ENCODE peak calls at places on chromosomes 7 and 10, in ten cellular contexts. D is effector memory CD4-positive, alpha-beta T cell; R is psoas muscle; A is colonic mucosa; B is GM23248; N is PC-3; Q is NT2/D1; I is neural progenitor cell; K is Panc1; J is heart right ventricle. U is an unnamed sample. For H3K36me3, the result is how much of the 10 kb centered on the place peaks cover.

GRCh38 chr7:132255898-132256297 is 320.4 kb downstream of the PLXNA4 start:
- DNase-seq in D (no peak), R (no peak), A (no peak), B (no peak), N (no peak), Q (no peak), I (no peak), K (no peak), J (peak), U (no peak)

GRCh38 chr10:11441151-11441535 is 170.3 kb downstream of the USP6NL start:
- DNase-seq in D (no peak), R (no peak), A (no peak), B (no peak), N (no peak), Q (no peak), I (no peak), K (no peak), J (no peak), U (no peak)

GRCh38 chr7:16817536-16817935 is 12.7 kb upstream of the AGR2 start:
- DNase-seq in D (no peak), R (no peak), A (no peak), B (peak), N (peak), Q (no peak), I (no peak), K (no peak), J (no peak), U (no peak)

GRCh38 chr7:74225400-74225799 is 15.6 kb downstream of the LAT2 start:
- DNase-seq in D (no peak), R (no peak), A (no peak), B (no peak), N (no peak), Q (no peak), I (no peak), K (no peak), J (no peak), U (no peak)

GRCh38 chr7:27159278-27160146 is 3.0 kb upstream of the HOXA7 start:
- DNase-seq in D (no peak), R (no peak), A (no peak), B (no peak), N (peak), Q (no peak), I (no peak), K (no peak), J (no peak), U (peak)

GRCh38 chr7:25262586-25262985 is 34.3 kb upstream of the NPVF start:
- DNase-seq in D (no peak), R (no peak), A (no peak), B (no peak), N (peak), Q (no peak), I (no peak), K (no peak), J (no peak), U (no peak)

GRCh38 chr7:22387583-22387982 is 30.6 kb upstream of the RAPGEF5 start:
- DNase-seq in D (no peak), R (peak), A (no peak), B (peak), N (no peak), Q (no peak), I (no peak), K (no peak), J (peak), U (no peak)

GRCh38 chr10:113941140-113941539 is 86.7 kb downstream of the NHLRC2 start:
- DNase-seq in D (no peak), R (no peak), A (no peak), B (no peak), N (no peak), Q (no peak), I (no peak), K (no peak), J (no peak), U (no peak)

GRCh38 chr10:75187961-75188426 is 22.6 kb upstream of the VDAC2 start:
- DNase-seq in D (peak), R (peak), A (peak), B (peak), N (peak), Q (peak), I (peak), K (no peak), J (no peak), U (peak)

GRCh38 chr10:120336910-120337540 is 120.0 kb upstream of the PLPP4 start:
- DNase-seq in D (no peak), R (no peak), A (peak), B (peak), N (peak), Q (peak), I (peak), K (peak), J (peak), U (peak)

GRCh38 chr7:95718556-95719410 is 53.6 kb upstream of the DYNC1I1 start:
- DNase-seq in D (no peak), R (no peak), A (no peak), B (peak), N (peak), Q (no peak), I (no peak), K (peak), J (no peak), U (no peak)

GRCh38 chr10:110859947-110860376 is 11.8 kb upstream of the PDCD4 start:
- DNase-seq in D (no peak), R (no peak), A (peak), B (peak), N (no peak), Q (no peak), I (no peak), K (no peak), J (no peak), U (no peak)

GRCh38 chr10:112791447-112791846 is 158.6 kb upstream of the TCF7L2 start:
- DNase-seq in D (no peak), R (no peak), A (peak), B (no peak), N (no peak), Q (no peak), I (no peak), K (no peak), J (no peak), U (no peak)

GRCh38 chr10:22690614-22691431 is 23.6 kb downstream of the PIP4K2A start:
- DNase-seq in D (no peak), R (no peak), A (no peak), B (peak), N (no peak), Q (no peak), I (peak), K (no peak), J (no peak), U (no peak)

GRCh38 chr10:70690584-70690983 is 18.3 kb downstream of the ADAMTS14 start:
- DNase-seq in D (no peak), R (no peak), A (no peak), B (no peak), N (no peak), Q (no peak), I (no peak), K (no peak), J (no peak), U (no peak)

GRCh38 chr10:2367083-2367482 is 629.8 kb upstream of the ADARB2 start:
- DNase-seq in D (no peak), R (no peak), A (no peak), B (no peak), N (no peak), Q (no peak), I (no peak), K (no peak), J (no peak), U (no peak)

GRCh38 chr10:8331896-8332729 is 277.6 kb downstream of the GATA3 start:
- DNase-seq in D (peak), R (peak), A (peak), B (peak), N (peak), Q (no peak), I (peak), K (peak), J (peak), U (peak)

GRCh38 chr10:112728997-112729396 is 221.1 kb upstream of the TCF7L2 start:
- DNase-seq in D (no peak), R (no peak), A (no peak), B (no peak), N (no peak), Q (no peak), I (no peak), K (no peak), J (no peak), U (no peak)

GRCh38 chr7:44508328-44508990 is 18.0 kb upstream of the NUDCD3 start:
- DNase-seq in D (no peak), R (no peak), A (no peak), B (no peak), N (no peak), Q (no peak), I (no peak), K (no peak), J (no peak), U (no peak)

GRCh38 chr7:78873117-78873516 is 580.4 kb downstream of the MAGI2 start:
- DNase-seq in D (no peak), R (no peak), A (no peak), B (no peak), N (no peak), Q (no peak), I (peak), K (no peak), J (no peak), U (no peak)

GRCh38 chr10:89369142-89370105 is 8.4 kb upstream of the IFIT1B start:
- DNase-seq in D (no peak), R (no peak), A (no peak), B (peak), N (peak), Q (no peak), I (peak), K (no peak), J (no peak), U (no peak)

GRCh38 chr7:23347682-23348180 is 48.6 kb downstream of the MALSU1 start:
- DNase-seq in D (no peak), R (no peak), A (no peak), B (peak), N (peak), Q (no peak), I (no peak), K (peak), J (no peak), U (no peak)

GRCh38 chr10:12432402-12433189 is 83.2 kb downstream of the CAMK1D start:
- DNase-seq in D (no peak), R (no peak), A (peak), B (no peak), N (no peak), Q (no peak), I (no peak), K (no peak), J (no peak), U (peak)

GRCh38 chr10:22427101-22427500 is 81.8 kb downstream of the SPAG6 start:
- DNase-seq in D (no peak), R (no peak), A (no peak), B (peak), N (peak), Q (no peak), I (no peak), K (no peak), J (no peak), U (no peak)

GRCh38 chr10:851891-852290 is 79.6 kb downstream of the LARP4B start:
- DNase-seq in D (no peak), R (no peak), A (no peak), B (no peak), N (no peak), Q (no peak), I (no peak), K (no peak), J (no peak), U (no peak)

GRCh38 chr7:105230486-105230885 is 158.2 kb downstream of the SRPK2 start:
- DNase-seq in D (no peak), R (no peak), A (no peak), B (no peak), N (no peak), Q (no peak), I (no peak), K (no peak), J (no peak), U (no peak)

GRCh38 chr10:48478469-48478868 is 126.4 kb downstream of the ARHGAP22 start:
- DNase-seq in D (no peak), R (no peak), A (no peak), B (no peak), N (no peak), Q (no peak), I (no peak), K (no peak), J (no peak), U (no peak)

GRCh38 chr7:100827330-100828226 is at the start of gene EPHB4:
- DNase-seq in D (no peak), R (peak), A (peak), B (peak), N (peak), Q (peak), I (peak), K (no peak), J (peak), U (peak)

GRCh38 chr7:130875901-130876300 is 141.9 kb upstream of the KLF14 start:
- DNase-seq in D (no peak), R (no peak), A (no peak), B (peak), N (no peak), Q (no peak), I (no peak), K (no peak), J (no peak), U (no peak)

GRCh38 chr7:130874071-130874915 is 140.3 kb upstream of the KLF14 start:
- DNase-seq in D (no peak), R (no peak), A (no peak), B (no peak), N (no peak), Q (no peak), I (no peak), K (no peak), J (no peak), U (no peak)

GRCh38 chr7:130872756-130873448 is 138.9 kb upstream of the KLF14 start:
- DNase-seq in D (no peak), R (no peak), A (no peak), B (no peak), N (no peak), Q (no peak), I (no peak), K (no peak), J (no peak), U (no peak)

GRCh38 chr7:130877236-130877635 is 143.2 kb upstream of the KLF14 start:
- DNase-seq in D (no peak), R (no peak), A (no peak), B (no peak), N (no peak), Q (no peak), I (no peak), K (no peak), J (no peak), U (no peak)

DNA sequence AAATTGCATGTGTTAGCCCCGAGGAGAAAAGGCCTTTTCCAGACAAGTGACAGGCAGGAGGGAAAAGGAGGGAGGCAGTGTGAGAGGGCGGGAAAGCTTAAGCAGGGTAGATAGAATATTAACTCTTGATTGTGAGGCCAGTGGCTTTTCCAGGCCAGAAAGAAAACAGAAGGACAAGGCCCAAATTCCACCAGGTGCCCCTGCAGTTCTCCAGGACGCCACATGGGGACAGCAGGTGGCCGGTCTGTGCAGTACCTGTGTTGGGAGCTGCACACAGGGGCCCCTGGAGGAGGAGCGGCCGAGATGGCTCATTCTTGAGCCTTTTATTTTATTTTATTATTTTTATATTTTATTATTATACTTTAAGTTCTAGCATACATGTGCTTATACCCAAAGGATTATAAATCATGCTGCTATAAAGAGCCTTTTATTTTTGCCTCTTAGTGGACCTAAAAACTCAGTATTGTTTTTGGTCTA is 141.3 kb upstream of the KLF14 start:
- DNase-seq in D (no peak), R (no peak), A (peak), B (peak), N (peak), Q (peak), I (peak), K (no peak), J (peak), U (peak)
- H3K36me3 ChIP-seq in D (half or more), R (under half), A (under half), B (half or more), N (under half), Q (under half), I (under half), K (under half), J (half or more), U (under half)

GRCh38 chr7:728602-729001 is 1.5 kb upstream of the PRKAR1B start:
- DNase-seq in D (no peak), R (no peak), A (peak), B (no peak), N (no peak), Q (no peak), I (no peak), K (no peak), J (no peak), U (no peak)

GRCh38 chr7:726854-727103 is 280 bp downstream of the DNAAF5 start:
- DNase-seq in D (no peak), R (no peak), A (no peak), B (no peak), N (no peak), Q (no peak), I (no peak), K (no peak), J (no peak), U (no peak)

GRCh38 chr7:729154-730000 is 2.3 kb upstream of the PRKAR1B start:
- DNase-seq in D (no peak), R (no peak), A (no peak), B (no peak), N (no peak), Q (no peak), I (no peak), K (no peak), J (no peak), U (no peak)

GRCh38 chr7:727104-727805 is at the start of gene PRKAR1B:
- DNase-seq in D (no peak), R (no peak), A (peak), B (peak), N (peak), Q (no peak), I (peak), K (no peak), J (no peak), U (peak)

DNA sequence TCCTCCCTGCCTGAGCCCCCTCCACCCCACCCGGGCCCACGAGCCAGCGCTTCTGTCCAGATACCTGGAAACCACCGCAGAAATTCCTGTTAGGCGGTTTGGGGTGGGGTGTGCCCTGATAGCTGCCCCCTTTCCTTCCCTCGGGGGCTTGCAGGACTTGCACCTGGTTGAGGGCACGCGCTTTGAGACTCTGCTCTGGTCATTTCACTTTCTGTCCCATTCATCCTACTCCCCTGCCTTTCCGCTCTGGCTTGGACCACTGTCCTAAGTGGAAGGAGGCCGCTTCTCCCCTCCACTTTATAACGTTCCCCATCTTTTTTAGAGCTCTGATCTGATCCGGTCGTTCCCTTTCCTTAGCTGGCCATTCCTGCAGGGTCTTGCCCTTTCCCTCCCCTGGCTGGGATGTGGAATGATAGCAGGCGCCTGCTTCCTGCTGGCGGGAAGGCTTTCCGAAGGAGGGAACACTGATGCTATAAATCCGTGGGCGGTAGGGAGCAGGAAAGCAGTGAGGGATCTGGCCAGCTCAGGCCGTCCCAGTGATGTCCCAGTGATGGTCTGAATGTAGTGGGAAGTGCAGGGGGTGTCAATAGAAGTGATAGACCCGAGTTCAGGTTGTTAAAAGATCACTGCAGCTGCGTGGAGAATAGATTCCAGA is 852 bp upstream of the PRKAR1B start:
- DNase-seq in D (no peak), R (no peak), A (peak), B (peak), N (peak), Q (no peak), I (peak), K (no peak), J (no peak), U (no peak)
- H3K36me3 ChIP-seq in D (under half), R (under half), A (under half), B (under half), N (under half), Q (half or more), I (under half), K (under half), J (under half), U (under half)

GRCh38 chr10:93333278-93333978 is 148.7 kb downstream of the MYOF start:
- DNase-seq in D (no peak), R (no peak), A (no peak), B (no peak), N (peak), Q (peak), I (peak), K (no peak), J (no peak), U (no peak)
- H3K36me3 ChIP-seq in D (under half), R (under half), A (under half), B (half or more), N (half or more), Q (under half), I (under half), K (half or more), J (half or more), U (under half)

DNA sequence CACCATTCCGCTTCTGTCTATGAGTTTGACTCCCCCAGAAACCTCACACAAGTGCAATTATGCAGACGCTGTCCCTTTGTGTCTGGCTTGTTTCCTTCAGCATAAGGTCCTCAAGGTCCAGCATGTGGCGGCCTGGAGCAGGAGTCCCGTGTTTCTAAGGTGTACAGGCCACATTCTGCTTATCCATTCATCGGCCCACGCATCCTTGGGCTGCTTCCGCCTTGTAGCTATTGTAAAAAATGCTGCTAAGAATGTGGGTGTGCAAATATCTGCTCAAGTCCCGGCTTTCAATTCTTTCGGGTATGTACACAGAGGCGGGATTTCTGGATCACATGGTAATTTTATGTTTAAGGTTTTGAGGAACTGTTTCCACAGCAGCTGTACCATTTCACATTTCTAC is 38.2 kb downstream of the ESYT2 start:
- DNase-seq in D (no peak), R (no peak), A (no peak), B (no peak), N (no peak), Q (no peak), I (no peak), K (no peak), J (no peak), U (no peak)
- H3K36me3 ChIP-seq in D (half or more), R (under half), A (under half), B (under half), N (under half), Q (half or more), I (under half), K (under half), J (half or more), U (under half)

U was measured in transverse colon.